ENCODE peak calls at places on chromosomes 16 and 17, in seven cellular contexts. A, K, L, X, V, R and Z are unnamed samples. For H3K4me1, the result is how much of the 10 kb centered on the place peaks cover.

GRCh38 chr17:48374650-48375230 is 55.3 kb downstream of the SKAP1 start:
- DNase-seq in A (peak), K (peak), L (peak), X (no peak), V (no peak), R (no peak), Z (no peak)

GRCh38 chr17:51230306-51230705 is 29.5 kb downstream of the MBTD1 start:
- DNase-seq in A (no peak), K (no peak), L (no peak), X (no peak), V (no peak), R (no peak), Z (no peak)

GRCh38 chr17:50111687-50112655 is 16.8 kb downstream of the PDK2 start:
- DNase-seq in A (peak), K (no peak), L (peak), X (peak), V (no peak), R (no peak), Z (no peak)

GRCh38 chr17:49597928-49598655 is 22.4 kb downstream of the NXPH3 start:
- DNase-seq in A (no peak), K (no peak), L (no peak), X (no peak), V (no peak), R (no peak), Z (no peak)

GRCh38 chr17:13420294-13421277 is 181.1 kb downstream of the HS3ST3A1 start:
- DNase-seq in A (no peak), K (peak), L (no peak), X (no peak), V (no peak), R (no peak), Z (no peak)

GRCh38 chr16:20611975-20612471 is 35.9 kb upstream of the ACSM2B start:
- DNase-seq in A (peak), K (no peak), L (peak), X (peak), V (no peak), R (peak), Z (peak)

GRCh38 chr17:41287050-41287449 is 11.6 kb downstream of the KRTAP9-7 start:
- DNase-seq in A (no peak), K (peak), L (no peak), X (no peak), V (no peak), R (no peak), Z (no peak)

GRCh38 chr16:12158428-12158827 is 181.9 kb downstream of the SNX29 start:
- DNase-seq in A (no peak), K (no peak), L (no peak), X (no peak), V (peak), R (no peak), Z (peak)

GRCh38 chr16:81861503-81861902 is 82.4 kb downstream of the PLCG2 start:
- DNase-seq in A (no peak), K (no peak), L (no peak), X (no peak), V (no peak), R (no peak), Z (no peak)

DNA sequence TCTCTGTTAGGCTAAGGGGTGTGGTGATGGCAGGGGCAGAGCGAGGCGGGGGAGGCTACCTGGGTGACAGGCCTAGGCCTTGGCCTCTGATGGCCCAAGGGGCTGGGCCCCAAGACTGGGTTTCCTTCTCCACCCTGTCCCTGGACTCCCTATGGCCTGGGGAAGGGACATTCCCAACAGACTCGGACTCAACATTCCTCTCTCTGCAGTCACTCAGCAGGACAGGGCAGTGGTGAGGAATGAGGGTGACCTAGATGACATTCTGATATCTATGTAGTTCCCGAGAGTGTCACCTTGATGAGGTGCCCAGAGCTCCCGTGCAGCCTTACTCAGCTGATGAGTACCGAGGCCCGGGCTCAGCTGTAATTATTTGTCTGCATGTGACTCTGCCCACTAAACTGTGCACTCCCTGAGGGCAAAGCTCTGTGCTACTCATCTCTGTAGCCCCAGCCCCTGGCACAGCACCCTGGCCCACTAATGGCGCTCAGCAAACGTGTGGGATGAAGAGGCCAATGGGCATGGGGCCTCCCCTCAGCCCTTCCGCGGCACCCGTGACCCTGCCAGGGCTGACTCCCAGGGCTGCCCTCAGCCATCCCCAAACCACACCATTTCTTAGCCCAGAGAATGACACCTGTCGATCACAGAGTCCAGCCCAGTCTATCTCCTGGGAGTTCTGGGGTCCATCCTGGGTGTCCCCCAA is 2.2 kb downstream of the PLCD3 start:
- DNase-seq in A (no peak), K (peak), L (no peak), X (no peak), V (no peak), R (no peak), Z (no peak)
- H3K4me1 ChIP-seq in A (under half), K (half or more), L (under half), X (half or more), V (under half), R (under half), Z (under half)

GRCh38 chr16:84874983-84875382 is 55.2 kb downstream of the CRISPLD2 start:
- DNase-seq in A (no peak), K (no peak), L (no peak), X (peak), V (no peak), R (peak), Z (no peak)

GRCh38 chr16:84874553-84874952 is 54.8 kb downstream of the CRISPLD2 start:
- DNase-seq in A (no peak), K (no peak), L (no peak), X (no peak), V (no peak), R (no peak), Z (no peak)

GRCh38 chr16:84875846-84876245 is 56.1 kb downstream of the CRISPLD2 start:
- DNase-seq in A (no peak), K (peak), L (no peak), X (no peak), V (no peak), R (no peak), Z (no peak)

GRCh38 chr16:84878770-84879169 is 59.0 kb downstream of the CRISPLD2 start:
- DNase-seq in A (no peak), K (no peak), L (no peak), X (peak), V (no peak), R (peak), Z (no peak)

GRCh38 chr16:84876873-84877606 is 57.3 kb downstream of the CRISPLD2 start:
- DNase-seq in A (no peak), K (no peak), L (no peak), X (no peak), V (peak), R (peak), Z (no peak)
- H3K4me3 ChIP-seq in A (no peak), K (no peak), L (no peak), X (no peak), V (no peak), R (no peak), Z (no peak)

DNA sequence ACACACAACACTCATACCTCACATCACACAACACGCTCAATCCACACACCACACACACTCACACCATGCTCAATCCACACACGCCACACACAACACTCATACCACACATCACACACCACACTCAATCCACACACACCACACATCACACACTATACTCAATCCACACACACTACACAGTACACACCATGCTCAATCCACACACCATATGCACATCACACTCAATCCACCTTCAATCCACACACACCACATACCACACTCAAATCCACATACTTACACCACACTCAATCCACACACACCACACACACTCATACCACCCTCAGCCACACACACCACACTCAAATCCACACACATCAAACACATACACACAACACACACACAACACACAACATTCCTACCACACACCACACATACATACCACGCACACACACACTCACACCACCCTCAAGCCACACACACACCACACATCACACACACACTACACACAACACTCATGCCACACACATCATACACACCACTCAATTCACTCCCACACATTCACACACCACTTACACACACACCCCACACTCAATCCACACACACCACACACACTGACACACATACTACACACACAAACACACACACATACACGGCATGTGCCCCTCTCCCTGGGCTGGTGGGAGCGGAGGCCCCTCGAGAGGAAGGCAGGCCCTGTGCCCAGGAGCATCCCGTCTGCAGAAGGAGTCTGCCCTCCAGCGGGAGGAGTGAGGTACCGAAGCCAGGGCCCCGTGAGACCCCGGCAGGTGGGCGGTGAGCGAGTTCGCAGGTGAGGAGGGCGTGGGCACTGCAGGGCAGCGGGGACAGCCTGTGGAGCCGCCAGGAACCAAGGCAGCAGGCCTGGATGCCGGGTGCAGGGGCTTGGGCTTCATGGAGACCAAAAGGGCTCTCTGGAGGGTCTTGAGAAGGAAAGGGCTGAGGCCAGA is 33.1 kb upstream of the RPTOR start:
- DNase-seq in A (no peak), K (no peak), L (no peak), X (no peak), V (no peak), R (no peak), Z (no peak)
- TF ChIP-seq CTCF in A (no peak), K (no peak), L (no peak), X (no peak), V (no peak), R (no peak), Z (no peak)

GRCh38 chr17:61254894-61255293 is 144.7 kb upstream of the TBX2 start:
- DNase-seq in A (no peak), K (no peak), L (no peak), X (no peak), V (no peak), R (no peak), Z (no peak)
- H3K4me1 ChIP-seq in A (under half), K (under half), L (under half), X (under half), V (under half), R (under half), Z (under half)

DNA sequence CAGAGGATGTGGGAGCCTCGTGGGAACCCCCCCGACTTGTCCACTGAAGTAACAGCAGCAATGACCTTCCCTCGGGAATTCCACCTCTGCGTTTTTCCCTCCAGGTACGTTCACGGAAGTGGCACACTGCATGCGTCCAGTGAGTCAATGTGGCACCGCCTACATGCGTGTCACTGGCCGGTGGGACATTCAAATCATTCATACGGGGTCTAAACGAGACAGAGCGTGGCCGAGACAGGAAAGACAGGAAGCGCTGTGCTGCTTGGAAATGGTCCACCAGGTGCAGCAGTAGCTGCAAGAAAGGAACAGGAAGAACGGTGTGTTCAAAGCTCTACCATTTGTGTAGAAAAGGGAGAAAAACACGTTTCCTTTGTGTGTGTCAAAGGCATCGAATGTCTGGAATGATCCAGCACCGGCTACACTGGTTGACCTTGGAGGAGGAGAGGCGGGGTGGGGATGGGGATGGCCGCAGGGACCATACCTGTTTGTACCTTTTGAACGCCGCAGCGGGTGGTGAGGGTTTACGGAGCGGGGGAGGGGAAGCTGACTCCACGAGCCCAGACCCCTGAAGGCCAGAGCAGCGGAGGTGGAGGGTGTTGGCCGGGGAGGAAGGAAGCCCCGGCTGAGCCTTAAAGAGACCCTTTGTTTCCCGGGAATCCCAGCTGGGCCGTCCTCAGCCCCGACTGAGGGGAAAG is 1.7 kb upstream of the PGAP6 start:
- DNase-seq in A (peak), K (no peak), L (peak), X (no peak), V (peak), R (peak), Z (no peak)
- H3K4me3 ChIP-seq in A (peak), K (no peak), L (no peak), X (peak), V (peak), R (no peak), Z (peak)